ENCODE peak calls at places on chromosomes 3 and 15, in four cellular contexts. Y is progenitor cell of endocrine pancreas, G is AG20443, K is WTC11. F is an unnamed sample.

GRCh38 chr15:64044315-64045105 is 1.8 kb downstream of the DAPK2 start:
- DNase-seq in Y (no peak), G (no peak), K (no peak), F (no peak)

GRCh38 chr3:141303481-141304223 is 64.7 kb upstream of the ZBTB38 start:
- DNase-seq in Y (peak), G (peak), K (peak), F (peak)

GRCh38 chr3:77134801-77135200 is 94.9 kb downstream of the ROBO2 start:
- DNase-seq in Y (no peak), G (no peak), K (no peak), F (no peak)

GRCh38 chr15:79049416-79049815 is 41.2 kb downstream of the RASGRF1 start:
- DNase-seq in Y (no peak), G (no peak), K (no peak), F (no peak)

GRCh38 chr3:49509028-49509561 is 39.0 kb downstream of the DAG1 start:
- DNase-seq in Y (no peak), G (no peak), K (no peak), F (no peak)

GRCh38 chr3:160374472-160374871 is 24.6 kb downstream of the IFT80 start:
- DNase-seq in Y (no peak), G (no peak), K (no peak), F (no peak)

GRCh38 chr15:76577879-76578512 is 241.4 kb downstream of the ISL2 start:
- DNase-seq in Y (no peak), G (no peak), K (no peak), F (no peak)

GRCh38 chr15:64050281-64051092 is 4.2 kb upstream of the DAPK2 start:
- DNase-seq in Y (no peak), G (no peak), K (no peak), F (peak)

GRCh38 chr15:42650208-42651066 is 75.0 kb downstream of the STARD9 start:
- DNase-seq in Y (peak), G (peak), K (peak), F (peak)

GRCh38 chr3:14921034-14921616 is 26.3 kb upstream of the NR2C2 start:
- DNase-seq in Y (peak), G (peak), K (peak), F (peak)

GRCh38 chr3:13189639-13190375 is 116.6 kb upstream of the IQSEC1 start:
- DNase-seq in Y (no peak), G (peak), K (no peak), F (peak)

GRCh38 chr15:67280217-67280616 is 25.6 kb downstream of the IQCH start:
- DNase-seq in Y (no peak), G (no peak), K (no peak), F (no peak)

GRCh38 chr15:72116680-72117447 is 1.1 kb downstream of the MYO9A start:
- DNase-seq in Y (no peak), G (peak), K (no peak), F (peak)

GRCh38 chr3:49132437-49133225 is at the start of gene LAMB2:
- DNase-seq in Y (peak), G (peak), K (peak), F (peak)

GRCh38 chr15:75138016-75138999 is 63.4 kb upstream of the C15orf39 start:
- DNase-seq in Y (no peak), G (peak), K (no peak), F (peak)

GRCh38 chr3:129058441-129059194 is 2.0 kb upstream of the GP9 start:
- DNase-seq in Y (no peak), G (peak), K (no peak), F (peak)

GRCh38 chr15:33145447-33145846 is 49.1 kb downstream of the FMN1 start:
- DNase-seq in Y (no peak), G (no peak), K (no peak), F (no peak)

GRCh38 chr3:170470063-170471006 is 51.7 kb downstream of the CLDN11 start:
- DNase-seq in Y (no peak), G (peak), K (no peak), F (peak)

GRCh38 chr3:85185495-85185894 is 226.7 kb downstream of the CADM2 start:
- DNase-seq in Y (no peak), G (no peak), K (no peak), F (no peak)

GRCh38 chr3:188185717-188186236 is 31.8 kb downstream of the LPP start:
- DNase-seq in Y (no peak), G (no peak), K (no peak), F (no peak)

GRCh38 chr15:61115679-61116078 is 113.4 kb downstream of the RORA start:
- DNase-seq in Y (no peak), G (peak), K (no peak), F (no peak)

GRCh38 chr3:65398953-65399352 is 639.8 kb downstream of the MAGI1 start:
- DNase-seq in Y (no peak), G (no peak), K (no peak), F (no peak)

GRCh38 chr3:111667621-111668239 is 72.6 kb upstream of the ZBED2 start:
- DNase-seq in Y (no peak), G (no peak), K (no peak), F (peak)

GRCh38 chr3:60931452-60931851 is 319.8 kb downstream of the FHIT start:
- DNase-seq in Y (no peak), G (no peak), K (no peak), F (no peak)

GRCh38 chr15:46897266-46897665 is 820.0 kb upstream of the SEMA6D start:
- DNase-seq in Y (no peak), G (no peak), K (no peak), F (no peak)

GRCh38 chr3:44348993-44349392 is 10.4 kb downstream of the TCAIM start:
- DNase-seq in Y (no peak), G (no peak), K (no peak), F (no peak)

GRCh38 chr3:39065197-39065596 is 13.4 kb downstream of the WDR48 start:
- DNase-seq in Y (no peak), G (peak), K (peak), F (peak)

GRCh38 chr3:152428577-152428976 is 159.8 kb downstream of the MBNL1 start:
- DNase-seq in Y (no peak), G (no peak), K (no peak), F (no peak)

GRCh38 chr3:124800511-124801374 is 70.5 kb downstream of the UMPS start:
- DNase-seq in Y (no peak), G (no peak), K (no peak), F (no peak)

GRCh38 chr15:73849641-73850040 is 23.7 kb upstream of the TBC1D21 start:
- DNase-seq in Y (no peak), G (no peak), K (no peak), F (no peak)

GRCh38 chr15:71885390-71885789 is 75.0 kb downstream of the NR2E3 start:
- DNase-seq in Y (no peak), G (no peak), K (no peak), F (no peak)

GRCh38 chr15:82228750-82229149 is 33.8 kb downstream of the EFL1 start:
- DNase-seq in Y (no peak), G (no peak), K (no peak), F (no peak)

GRCh38 chr3:186235554-186235953 is 126.5 kb downstream of the DGKG start:
- DNase-seq in Y (no peak), G (no peak), K (no peak), F (no peak)

GRCh38 chr3:76859596-76859995 is 180.3 kb upstream of the ROBO2 start:
- DNase-seq in Y (no peak), G (no peak), K (no peak), F (no peak)

GRCh38 chr15:70853270-70853854 is 595 bp downstream of the LARP6 start:
- DNase-seq in Y (peak), G (peak), K (peak), F (peak)

F was measured in osteoblast.